ENCODE peak calls at places on chromosomes 11 and 22, in six cellular contexts. M, K, J, X, H and R are unnamed samples.

GRCh38 chr11:3171931-3172560 is 6.9 kb upstream of the OSBPL5 start:
- DNase-seq in X (peak; percentile 1), H (no peak), K (no peak), M (no peak), J (no peak), R (no peak)

GRCh38 chr11:64619811-64620285 is 28.8 kb downstream of the SLC22A12 start:
- DNase-seq in H (peak; percentile 31), K (peak; percentile 63), J (peak; percentile 2), M (peak; percentile 63), X (peak; percentile 57), R (peak; percentile 76)

GRCh38 chr11:66068923-66069714 is 953 bp upstream of the PACS1 start:
- DNase-seq in H (peak; percentile 38), K (peak; percentile 48), X (peak; percentile 78), J (no peak), M (peak; percentile 87), R (no peak)

GRCh38 chr11:131356201-131356600 is 14.2 kb upstream of the NTM start:
- DNase-seq in K (peak; percentile 52), M (peak; percentile 10), J (peak; percentile 60), X (peak; percentile 80), H (no peak), R (no peak)

GRCh38 chr22:30087611-30088010 is 7.3 kb downstream of the HORMAD2 start:
- DNase-seq in H (no peak), X (no peak), J (no peak), K (no peak), M (no peak), R (no peak)

GRCh38 chr11:120467627-120468026 is 43.9 kb upstream of the GRIK4 start:
- DNase-seq in J (peak; percentile 11), K (peak; percentile 22), X (peak; percentile 24), M (peak; percentile 74), H (peak; percentile 19), R (no peak)

GRCh38 chr11:128476729-128477128 is 110.6 kb downstream of the ETS1 start:
- DNase-seq in M (no peak), X (no peak), K (peak; percentile 53), H (peak; percentile 59), J (no peak), R (no peak)

GRCh38 chr22:11605468-11605981 is 3922.5 kb upstream of the OR11H1 start:
- DNase-seq in K (no peak), J (no peak), X (no peak), H (no peak), M (no peak), R (no peak)

GRCh38 chr11:67600324-67601029 is 6.3 kb upstream of the NDUFV1 start:
- DNase-seq in M (no peak), H (no peak), J (no peak), X (no peak), K (no peak), R (no peak)

GRCh38 chr11:72189448-72190250 is 2.3 kb upstream of the FOLR1 start:
- DNase-seq in K (no peak), J (no peak), H (no peak), X (no peak), M (no peak), R (peak; percentile 73)

GRCh38 chr11:78884761-78885160 is 310.1 kb upstream of the NARS2 start:
- DNase-seq in M (no peak), H (no peak), K (no peak), J (no peak), X (no peak), R (no peak)

GRCh38 chr11:88508808-88509581 is 171.5 kb upstream of the CTSC start:
- DNase-seq in J (no peak), H (no peak), M (peak; percentile 35), X (no peak), K (no peak), R (no peak)

GRCh38 chr22:32106930-32107329 is 52.2 kb downstream of the C22orf42 start:
- DNase-seq in J (no peak), M (no peak), X (peak; percentile 23), K (no peak), H (peak; percentile 2), R (no peak)

GRCh38 chr11:126411971-126412381 is 56.5 kb downstream of the ST3GAL4 start:
- DNase-seq in H (no peak), K (no peak), M (no peak), X (no peak), J (no peak), R (no peak)

GRCh38 chr11:66051371-66051765 is 796 bp upstream of the SF3B2 start:
- DNase-seq in J (no peak), X (no peak), H (no peak), K (no peak), M (no peak), R (no peak)

GRCh38 chr11:64101461-64101860 is 64.5 kb downstream of the MACROD1 start:
- DNase-seq in J (no peak), K (no peak), X (no peak), M (no peak), H (no peak), R (no peak)

GRCh38 chr11:11230802-11231562 is 122.1 kb downstream of the CSNK2A3 start:
- DNase-seq in M (no peak), K (no peak), J (no peak), H (no peak), X (no peak), R (no peak)

GRCh38 chr22:23888615-23889401 is 5.4 kb upstream of the MIF start:
- DNase-seq in X (peak; percentile 41), M (peak; percentile 35), H (peak; percentile 17), K (peak; percentile 10), J (no peak), R (peak; percentile 14)

GRCh38 chr11:16099501-16099900 is 256.8 kb downstream of the SOX6 start:
- DNase-seq in H (no peak), K (no peak), J (no peak), M (peak; percentile 46), X (no peak), R (no peak)

GRCh38 chr11:1797391-1798125 is 33.8 kb upstream of the CTSD start:
- DNase-seq in X (no peak), K (no peak), J (no peak), M (no peak), H (no peak), R (no peak)

GRCh38 chr11:27214713-27215112 is 148.3 kb downstream of the CCDC34 start:
- DNase-seq in J (no peak), K (no peak), H (no peak), X (no peak), M (no peak), R (no peak)